ENCODE peak calls at places on chromosomes 4 and X, in eight cellular contexts. One of them, this sample, is unnamed.

GRCh38 chrX:44747317-44747716 is 96.5 kb upstream of the DUSP21 start:
- DNase-seq in ecto neural progenitor cell: no peak
- DNase-seq in astrocyte of the spinal cord: no peak
- DNase-seq in GM20000: no peak
- DNase-seq in lung microvascular endothelial cell: no peak
- DNase-seq in NCI-H510A treated with DMSO at 0.1 percent for 48 hours: no peak
- DNase-seq in HT1080: no peak
- DNase-seq in KBM-7: peak; percentile 73
- DNase-seq in this sample: peak; percentile 79

GRCh38 chr4:73446336-73446938 is 10.4 kb downstream of the AFP start:
- DNase-seq in KBM-7: peak; percentile 42
- DNase-seq in ecto neural progenitor cell: no peak
- DNase-seq in NCI-H510A treated with DMSO at 0.1 percent for 48 hours: peak; percentile 59
- DNase-seq in lung microvascular endothelial cell: peak; percentile 67
- DNase-seq in astrocyte of the spinal cord: peak; percentile 52
- DNase-seq in HT1080: peak; percentile 42
- DNase-seq in GM20000: peak; percentile 51
- DNase-seq in this sample: peak; percentile 41

GRCh38 chrX:47351706-47352105 is 18.7 kb upstream of the ZNF157 start:
- DNase-seq in lung microvascular endothelial cell: no peak
- DNase-seq in KBM-7: no peak
- DNase-seq in astrocyte of the spinal cord: no peak
- DNase-seq in NCI-H510A treated with DMSO at 0.1 percent for 48 hours: no peak
- DNase-seq in HT1080: peak; percentile 1
- DNase-seq in ecto neural progenitor cell: no peak
- DNase-seq in GM20000: no peak
- DNase-seq in this sample: no peak

GRCh38 chr4:108172780-108173598 is 4.3 kb upstream of the LEF1 start:
- DNase-seq in KBM-7: peak; percentile 52
- DNase-seq in lung microvascular endothelial cell: peak; percentile 45
- DNase-seq in HT1080: no peak
- DNase-seq in astrocyte of the spinal cord: peak; percentile 88
- DNase-seq in NCI-H510A treated with DMSO at 0.1 percent for 48 hours: no peak
- DNase-seq in GM20000: peak; percentile 82
- DNase-seq in ecto neural progenitor cell: peak; percentile 82
- DNase-seq in this sample: peak; percentile 21

GRCh38 chr4:54093609-54094240 is 6.2 kb upstream of the GSX2 start:
- DNase-seq in lung microvascular endothelial cell: no peak
- DNase-seq in astrocyte of the spinal cord: no peak
- DNase-seq in NCI-H510A treated with DMSO at 0.1 percent for 48 hours: no peak
- DNase-seq in ecto neural progenitor cell: no peak
- DNase-seq in GM20000: no peak
- DNase-seq in HT1080: no peak
- DNase-seq in KBM-7: no peak
- DNase-seq in this sample: no peak

GRCh38 chrX:56802428-56802827 is 73.4 kb downstream of the NBDY start:
- DNase-seq in NCI-H510A treated with DMSO at 0.1 percent for 48 hours: no peak
- DNase-seq in ecto neural progenitor cell: no peak
- DNase-seq in lung microvascular endothelial cell: no peak
- DNase-seq in HT1080: no peak
- DNase-seq in KBM-7: no peak
- DNase-seq in GM20000: no peak
- DNase-seq in astrocyte of the spinal cord: no peak
- DNase-seq in this sample: no peak

GRCh38 chr4:143819029-143819428 is 86.3 kb downstream of the GYPE start:
- DNase-seq in HT1080: no peak
- DNase-seq in KBM-7: no peak
- DNase-seq in astrocyte of the spinal cord: no peak
- DNase-seq in GM20000: no peak
- DNase-seq in lung microvascular endothelial cell: no peak
- DNase-seq in NCI-H510A treated with DMSO at 0.1 percent for 48 hours: no peak
- DNase-seq in ecto neural progenitor cell: no peak
- DNase-seq in this sample: no peak

GRCh38 chr4:25760518-25761157 is 102.2 kb downstream of the SEL1L3 start:
- DNase-seq in HT1080: no peak
- DNase-seq in NCI-H510A treated with DMSO at 0.1 percent for 48 hours: no peak
- DNase-seq in ecto neural progenitor cell: no peak
- DNase-seq in GM20000: no peak
- DNase-seq in KBM-7: peak; percentile 53
- DNase-seq in astrocyte of the spinal cord: no peak
- DNase-seq in lung microvascular endothelial cell: no peak
- DNase-seq in this sample: peak; percentile 81

GRCh38 chr4:26420903-26421302 is 69.4 kb downstream of the CCKAR start:
- DNase-seq in GM20000: no peak
- DNase-seq in KBM-7: no peak
- DNase-seq in ecto neural progenitor cell: no peak
- DNase-seq in astrocyte of the spinal cord: peak; percentile 52
- DNase-seq in lung microvascular endothelial cell: no peak
- DNase-seq in HT1080: no peak
- DNase-seq in NCI-H510A treated with DMSO at 0.1 percent for 48 hours: no peak
- DNase-seq in this sample: no peak

GRCh38 chr4:78528327-78528726 is 23.2 kb upstream of the ANXA3 start:
- DNase-seq in ecto neural progenitor cell: no peak
- DNase-seq in lung microvascular endothelial cell: no peak
- DNase-seq in astrocyte of the spinal cord: no peak
- DNase-seq in NCI-H510A treated with DMSO at 0.1 percent for 48 hours: no peak
- DNase-seq in KBM-7: no peak
- DNase-seq in GM20000: no peak
- DNase-seq in HT1080: no peak
- DNase-seq in this sample: no peak

GRCh38 chr4:70793626-70794025 is 46.1 kb downstream of the GRSF1 start:
- DNase-seq in lung microvascular endothelial cell: no peak
- DNase-seq in GM20000: no peak
- DNase-seq in ecto neural progenitor cell: no peak
- DNase-seq in NCI-H510A treated with DMSO at 0.1 percent for 48 hours: no peak
- DNase-seq in KBM-7: no peak
- DNase-seq in astrocyte of the spinal cord: no peak
- DNase-seq in HT1080: no peak
- DNase-seq in this sample: no peak

GRCh38 chr4:137267024-137267423 is 265.3 kb downstream of the PCDH18 start:
- DNase-seq in KBM-7: no peak
- DNase-seq in GM20000: no peak
- DNase-seq in HT1080: peak; percentile 31
- DNase-seq in ecto neural progenitor cell: no peak
- DNase-seq in lung microvascular endothelial cell: no peak
- DNase-seq in astrocyte of the spinal cord: peak; percentile 15
- DNase-seq in NCI-H510A treated with DMSO at 0.1 percent for 48 hours: no peak
- DNase-seq in this sample: no peak

GRCh38 chrX:150972450-150972849 is 10.7 kb upstream of the HMGB3 start:
- DNase-seq in KBM-7: no peak
- DNase-seq in HT1080: no peak
- DNase-seq in lung microvascular endothelial cell: no peak
- DNase-seq in NCI-H510A treated with DMSO at 0.1 percent for 48 hours: no peak
- DNase-seq in GM20000: no peak
- DNase-seq in ecto neural progenitor cell: no peak
- DNase-seq in astrocyte of the spinal cord: no peak
- DNase-seq in this sample: no peak

GRCh38 chr4:6926681-6927478 is 17.3 kb downstream of the TBC1D14 start:
- DNase-seq in KBM-7: peak; percentile 76
- DNase-seq in ecto neural progenitor cell: no peak
- DNase-seq in lung microvascular endothelial cell: no peak
- DNase-seq in GM20000: no peak
- DNase-seq in HT1080: no peak
- DNase-seq in astrocyte of the spinal cord: no peak
- DNase-seq in NCI-H510A treated with DMSO at 0.1 percent for 48 hours: no peak
- DNase-seq in this sample: peak; percentile 24

GRCh38 chrX:74179071-74179470 is 124.9 kb upstream of the ZCCHC13 start:
- DNase-seq in lung microvascular endothelial cell: no peak
- DNase-seq in GM20000: no peak
- DNase-seq in KBM-7: no peak
- DNase-seq in HT1080: no peak
- DNase-seq in astrocyte of the spinal cord: peak; percentile 58
- DNase-seq in NCI-H510A treated with DMSO at 0.1 percent for 48 hours: no peak
- DNase-seq in ecto neural progenitor cell: no peak
- DNase-seq in this sample: no peak

GRCh38 chr4:3073158-3074077 is 920 bp downstream of the HTT-AS start:
- DNase-seq in astrocyte of the spinal cord: no peak
- DNase-seq in GM20000: no peak
- DNase-seq in NCI-H510A treated with DMSO at 0.1 percent for 48 hours: no peak
- DNase-seq in ecto neural progenitor cell: no peak
- DNase-seq in lung microvascular endothelial cell: peak; percentile 3
- DNase-seq in HT1080: peak; percentile 27
- DNase-seq in KBM-7: peak; percentile 41
- DNase-seq in this sample: no peak

GRCh38 chrX:110852180-110852579 is 56.6 kb upstream of the CHRDL1 start:
- DNase-seq in GM20000: peak; percentile 3
- DNase-seq in KBM-7: peak; percentile 64
- DNase-seq in ecto neural progenitor cell: no peak
- DNase-seq in HT1080: peak; percentile 2
- DNase-seq in astrocyte of the spinal cord: no peak
- DNase-seq in NCI-H510A treated with DMSO at 0.1 percent for 48 hours: peak; percentile 3
- DNase-seq in lung microvascular endothelial cell: peak; percentile 34
- DNase-seq in this sample: no peak

GRCh38 chr4:2334826-2335728 is 73.2 kb upstream of the MXD4 start:
- DNase-seq in GM20000: peak; percentile 17
- DNase-seq in HT1080: no peak
- DNase-seq in lung microvascular endothelial cell: no peak
- DNase-seq in ecto neural progenitor cell: peak; percentile 42
- DNase-seq in NCI-H510A treated with DMSO at 0.1 percent for 48 hours: no peak
- DNase-seq in KBM-7: no peak
- DNase-seq in astrocyte of the spinal cord: no peak
- DNase-seq in this sample: no peak

GRCh38 chrX:69503835-69504625 is at the start of gene NALF2:
- DNase-seq in ecto neural progenitor cell: peak; percentile 84
- DNase-seq in KBM-7: peak; percentile 74
- DNase-seq in astrocyte of the spinal cord: peak; percentile 4
- DNase-seq in lung microvascular endothelial cell: peak; percentile 57
- DNase-seq in HT1080: peak; percentile 51
- DNase-seq in NCI-H510A treated with DMSO at 0.1 percent for 48 hours: peak; percentile 44
- DNase-seq in GM20000: peak; percentile 31
- DNase-seq in this sample: no peak

GRCh38 chr4:173509031-173510001 is 20.7 kb downstream of the HAND2 start:
- DNase-seq in GM20000: peak; percentile 60
- DNase-seq in astrocyte of the spinal cord: no peak
- DNase-seq in lung microvascular endothelial cell: no peak
- DNase-seq in KBM-7: no peak
- DNase-seq in NCI-H510A treated with DMSO at 0.1 percent for 48 hours: no peak
- DNase-seq in ecto neural progenitor cell: peak; percentile 61
- DNase-seq in HT1080: no peak
- DNase-seq in this sample: peak; percentile 51

GRCh38 chrX:151970661-151971060 is 3.8 kb downstream of the GABRE start:
- DNase-seq in NCI-H510A treated with DMSO at 0.1 percent for 48 hours: no peak
- DNase-seq in astrocyte of the spinal cord: peak; percentile 91
- DNase-seq in KBM-7: no peak
- DNase-seq in HT1080: peak; percentile 91
- DNase-seq in ecto neural progenitor cell: no peak
- DNase-seq in lung microvascular endothelial cell: peak; percentile 67
- DNase-seq in GM20000: no peak
- DNase-seq in this sample: peak; percentile 61

GRCh38 chrX:45697591-45697990 is 496.9 kb upstream of the DIPK2B start:
- DNase-seq in ecto neural progenitor cell: no peak
- DNase-seq in lung microvascular endothelial cell: peak; percentile 97
- DNase-seq in HT1080: peak; percentile 90
- DNase-seq in astrocyte of the spinal cord: peak; percentile 63
- DNase-seq in NCI-H510A treated with DMSO at 0.1 percent for 48 hours: no peak
- DNase-seq in KBM-7: no peak
- DNase-seq in GM20000: no peak
- DNase-seq in this sample: no peak

GRCh38 chr4:53185853-53186590 is 179.8 kb downstream of the SCFD2 start:
- DNase-seq in ecto neural progenitor cell: no peak
- DNase-seq in HT1080: no peak
- DNase-seq in NCI-H510A treated with DMSO at 0.1 percent for 48 hours: no peak
- DNase-seq in GM20000: no peak
- DNase-seq in KBM-7: no peak
- DNase-seq in lung microvascular endothelial cell: no peak
- DNase-seq in astrocyte of the spinal cord: peak; percentile 65
- DNase-seq in this sample: no peak

GRCh38 chrX:72568406-72569092 is 4.1 kb downstream of the HDAC8 start:
- DNase-seq in GM20000: no peak
- DNase-seq in astrocyte of the spinal cord: peak; percentile 67
- DNase-seq in HT1080: no peak
- DNase-seq in lung microvascular endothelial cell: no peak
- DNase-seq in ecto neural progenitor cell: no peak
- DNase-seq in KBM-7: no peak
- DNase-seq in NCI-H510A treated with DMSO at 0.1 percent for 48 hours: no peak
- DNase-seq in this sample: no peak

GRCh38 chrX:10795721-10796120 is 175.3 kb upstream of the MID1 start:
- DNase-seq in lung microvascular endothelial cell: no peak
- DNase-seq in NCI-H510A treated with DMSO at 0.1 percent for 48 hours: no peak
- DNase-seq in HT1080: no peak
- DNase-seq in GM20000: no peak
- DNase-seq in ecto neural progenitor cell: no peak
- DNase-seq in astrocyte of the spinal cord: no peak
- DNase-seq in KBM-7: no peak
- DNase-seq in this sample: no peak

GRCh38 chrX:30874851-30875250 is 14.2 kb downstream of the TAB3 start:
- DNase-seq in KBM-7: no peak
- DNase-seq in GM20000: no peak
- DNase-seq in HT1080: no peak
- DNase-seq in astrocyte of the spinal cord: no peak
- DNase-seq in ecto neural progenitor cell: no peak
- DNase-seq in NCI-H510A treated with DMSO at 0.1 percent for 48 hours: no peak
- DNase-seq in lung microvascular endothelial cell: no peak
- DNase-seq in this sample: no peak

GRCh38 chr4:150890246-150890645 is 124.8 kb downstream of the LRBA start:
- DNase-seq in astrocyte of the spinal cord: no peak
- DNase-seq in KBM-7: no peak
- DNase-seq in lung microvascular endothelial cell: no peak
- DNase-seq in NCI-H510A treated with DMSO at 0.1 percent for 48 hours: no peak
- DNase-seq in HT1080: no peak
- DNase-seq in GM20000: no peak
- DNase-seq in ecto neural progenitor cell: no peak
- DNase-seq in this sample: no peak

GRCh38 chrX:65690057-65690855 is 22.8 kb downstream of the MSN start:
- DNase-seq in HT1080: peak; percentile 93
- DNase-seq in astrocyte of the spinal cord: peak; percentile 68
- DNase-seq in ecto neural progenitor cell: no peak
- DNase-seq in NCI-H510A treated with DMSO at 0.1 percent for 48 hours: no peak
- DNase-seq in lung microvascular endothelial cell: no peak
- DNase-seq in GM20000: no peak
- DNase-seq in KBM-7: peak; percentile 43
- DNase-seq in this sample: peak; percentile 45

GRCh38 chr4:78100060-78100459 is 42.9 kb downstream of the FRAS1 start:
- DNase-seq in GM20000: no peak
- DNase-seq in lung microvascular endothelial cell: no peak
- DNase-seq in ecto neural progenitor cell: no peak
- DNase-seq in HT1080: peak; percentile 1
- DNase-seq in NCI-H510A treated with DMSO at 0.1 percent for 48 hours: no peak
- DNase-seq in astrocyte of the spinal cord: peak; percentile 24
- DNase-seq in KBM-7: no peak
- DNase-seq in this sample: no peak

GRCh38 chrX:25755179-25755578 is 383.0 kb upstream of the MAGEB18 start:
- DNase-seq in astrocyte of the spinal cord: no peak
- DNase-seq in GM20000: no peak
- DNase-seq in NCI-H510A treated with DMSO at 0.1 percent for 48 hours: no peak
- DNase-seq in HT1080: no peak
- DNase-seq in lung microvascular endothelial cell: no peak
- DNase-seq in ecto neural progenitor cell: no peak
- DNase-seq in KBM-7: no peak
- DNase-seq in this sample: no peak

GRCh38 chr4:120922390-120923200 is at the start of gene PRDM5:
- DNase-seq in NCI-H510A treated with DMSO at 0.1 percent for 48 hours: peak; percentile 59
- DNase-seq in ecto neural progenitor cell: peak; percentile 81
- DNase-seq in astrocyte of the spinal cord: peak; percentile 65
- DNase-seq in lung microvascular endothelial cell: peak; percentile 41
- DNase-seq in GM20000: peak; percentile 38
- DNase-seq in KBM-7: no peak
- DNase-seq in HT1080: no peak
- DNase-seq in this sample: no peak

GRCh38 chrX:130680164-130681035 is 222.6 kb downstream of the ENOX2 start:
- DNase-seq in KBM-7: no peak
- DNase-seq in lung microvascular endothelial cell: no peak
- DNase-seq in ecto neural progenitor cell: no peak
- DNase-seq in astrocyte of the spinal cord: peak; percentile 9
- DNase-seq in HT1080: no peak
- DNase-seq in GM20000: no peak
- DNase-seq in NCI-H510A treated with DMSO at 0.1 percent for 48 hours: no peak
- DNase-seq in this sample: no peak

GRCh38 chrX:29468911-29469494 is 746.4 kb upstream of the MAGEB2 start:
- DNase-seq in GM20000: no peak
- DNase-seq in KBM-7: no peak
- DNase-seq in ecto neural progenitor cell: no peak
- DNase-seq in astrocyte of the spinal cord: peak; percentile 22
- DNase-seq in HT1080: no peak
- DNase-seq in lung microvascular endothelial cell: peak; percentile 60
- DNase-seq in NCI-H510A treated with DMSO at 0.1 percent for 48 hours: no peak
- DNase-seq in this sample: no peak

GRCh38 chrX:85964744-85965143 is 82.6 kb downstream of the CHM start:
- DNase-seq in KBM-7: no peak
- DNase-seq in NCI-H510A treated with DMSO at 0.1 percent for 48 hours: no peak
- DNase-seq in HT1080: no peak
- DNase-seq in GM20000: no peak
- DNase-seq in ecto neural progenitor cell: no peak
- DNase-seq in lung microvascular endothelial cell: no peak
- DNase-seq in astrocyte of the spinal cord: no peak
- DNase-seq in this sample: no peak